ENCODE peak calls at places on chromosome 9, in seven cellular contexts. C, J, K, E, H, A and Z are unnamed samples.

GRCh38 chr9:122807271-122807900 is 7.5 kb downstream of the OR1K1 start:
- ATAC-seq in J (no peak), C (no peak), H (no peak), E (no peak), A (no peak), K (no peak), Z (no peak)

GRCh38 chr9:91913986-91914385 is 36.0 kb downstream of the ROR2 start:
- ATAC-seq in J (no peak), K (no peak), H (no peak), C (no peak), E (no peak), A (no peak), Z (no peak)

GRCh38 chr9:137694236-137694959 is 75.6 kb downstream of the EHMT1 start:
- ATAC-seq in K (no peak), C (peak), E (no peak), H (peak), A (no peak), J (no peak), Z (no peak)

GRCh38 chr9:8579661-8580060 is 780.1 kb upstream of the DMAC1 start:
- ATAC-seq in E (peak), J (no peak), H (no peak), A (no peak), C (no peak), K (peak), Z (no peak)

GRCh38 chr9:110142868-110143866 is 64.8 kb downstream of the C9orf152 start:
- ATAC-seq in C (peak), K (peak), E (peak), A (no peak), J (no peak), H (no peak), Z (no peak)

GRCh38 chr9:81716409-81716808 is 27.1 kb upstream of the TLE1 start:
- ATAC-seq in E (no peak), J (no peak), A (no peak), H (no peak), K (no peak), C (no peak), Z (no peak)

GRCh38 chr9:4656621-4657020 is 5.5 kb upstream of the PLPP6 start:
- ATAC-seq in K (no peak), H (no peak), A (no peak), J (no peak), C (no peak), E (no peak), Z (no peak)

GRCh38 chr9:96423322-96423984 is 5.3 kb upstream of the ZNF367 start:
- ATAC-seq in C (peak), H (no peak), J (no peak), A (no peak), E (no peak), K (no peak), Z (no peak)

GRCh38 chr9:14170392-14170931 is 143.5 kb downstream of the NFIB start:
- ATAC-seq in C (no peak), J (no peak), A (no peak), H (no peak), E (no peak), K (no peak), Z (no peak)

GRCh38 chr9:122819791-122820489 is 8.4 kb downstream of the PDCL start:
- ATAC-seq in J (no peak), H (no peak), K (no peak), E (no peak), A (no peak), C (no peak), Z (no peak)

GRCh38 chr9:127202461-127203139 is 62.0 kb upstream of the GARNL3 start:
- ATAC-seq in K (no peak), E (no peak), J (no peak), H (no peak), C (no peak), A (no peak), Z (peak)

GRCh38 chr9:96661711-96662110 is 6.6 kb upstream of the PRXL2C start:
- ATAC-seq in C (no peak), A (no peak), K (no peak), E (no peak), J (no peak), H (no peak), Z (peak)

GRCh38 chr9:37790096-37790495 is 5.2 kb upstream of the EXOSC3 start:
- ATAC-seq in K (no peak), E (no peak), C (no peak), A (no peak), H (no peak), J (no peak), Z (no peak)

GRCh38 chr9:128823903-128824406 is 5.6 kb downstream of the SPOUT1 start:
- ATAC-seq in C (no peak), K (no peak), J (no peak), A (no peak), E (no peak), H (no peak), Z (no peak)

GRCh38 chr9:138072897-138073296 is 195.3 kb downstream of the CACNA1B start:
- ATAC-seq in H (no peak), E (no peak), K (no peak), C (no peak), A (no peak), J (no peak), Z (no peak)

GRCh38 chr9:133961226-133962165 is 30.6 kb downstream of the VAV2 start:
- ATAC-seq in C (no peak), E (no peak), J (no peak), A (no peak), H (no peak), K (no peak), Z (no peak)

GRCh38 chr9:136403915-136404800 is 4.2 kb upstream of the SNAPC4 start:
- ATAC-seq in C (no peak), H (no peak), K (no peak), J (no peak), E (no peak), A (no peak), Z (no peak)